ENCODE peak calls at places on chromosomes 3 and 15, in four cellular contexts. One of them, this sample, is unnamed.
A peak's percentile ranks its signal among the peaks of the same experiment; 100 is the strongest.

GRCh38 chr3:139534444-139534812 is 5.1 kb downstream of the RBP1 start:
- DNase-seq in left ventricle myocardium inferior: no peak
- DNase-seq in breast epithelium: no peak
- DNase-seq in sigmoid colon: peak; percentile 80
- DNase-seq in this sample: peak; percentile 39

GRCh38 chr3:97720417-97720816 is 44.1 kb upstream of the ARL6 start:
- DNase-seq in breast epithelium: no peak
- DNase-seq in left ventricle myocardium inferior: no peak
- DNase-seq in sigmoid colon: no peak
- DNase-seq in this sample: no peak

GRCh38 chr3:73215286-73215685 is 153.8 kb downstream of the EBLN2 start:
- DNase-seq in breast epithelium: no peak
- DNase-seq in left ventricle myocardium inferior: no peak
- DNase-seq in sigmoid colon: no peak
- DNase-seq in this sample: no peak

GRCh38 chr15:62886431-62887071 is 156.0 kb upstream of the TPM1 start:
- DNase-seq in left ventricle myocardium inferior: no peak
- DNase-seq in breast epithelium: no peak
- DNase-seq in sigmoid colon: no peak
- DNase-seq in this sample: peak; percentile 55

GRCh38 chr3:107598926-107599754 is 76.4 kb downstream of the BBX start:
- DNase-seq in breast epithelium: no peak
- DNase-seq in sigmoid colon: peak; percentile 70
- DNase-seq in left ventricle myocardium inferior: peak; percentile 44
- DNase-seq in this sample: peak; percentile 32

GRCh38 chr3:138230525-138230924 is 43.4 kb downstream of the ARMC8 start:
- DNase-seq in left ventricle myocardium inferior: no peak
- DNase-seq in breast epithelium: no peak
- DNase-seq in sigmoid colon: no peak
- DNase-seq in this sample: no peak

GRCh38 chr3:147699175-147699838 is 290.1 kb downstream of the ZIC1 start:
- DNase-seq in left ventricle myocardium inferior: no peak
- DNase-seq in breast epithelium: no peak
- DNase-seq in sigmoid colon: no peak
- DNase-seq in this sample: no peak

GRCh38 chr3:9970020-9970652 is 16.5 kb downstream of the EMC3 start:
- DNase-seq in sigmoid colon: no peak
- DNase-seq in left ventricle myocardium inferior: no peak
- DNase-seq in breast epithelium: no peak
- DNase-seq in this sample: no peak

GRCh38 chr15:73345658-73346057 is 23.1 kb downstream of the HCN4 start:
- DNase-seq in breast epithelium: no peak
- DNase-seq in sigmoid colon: no peak
- DNase-seq in left ventricle myocardium inferior: no peak
- DNase-seq in this sample: no peak

GRCh38 chr15:82810061-82810862 is 834 bp downstream of the WHAMM start:
- DNase-seq in breast epithelium: no peak
- DNase-seq in sigmoid colon: peak; percentile 67
- DNase-seq in left ventricle myocardium inferior: peak; percentile 25
- DNase-seq in this sample: peak; percentile 47

GRCh38 chr3:15768421-15769255 is 29.1 kb downstream of the ANKRD28 start:
- DNase-seq in sigmoid colon: no peak
- DNase-seq in left ventricle myocardium inferior: no peak
- DNase-seq in breast epithelium: no peak
- DNase-seq in this sample: no peak

GRCh38 chr3:172092658-172093057 is 53.3 kb downstream of the FNDC3B start:
- DNase-seq in sigmoid colon: no peak
- DNase-seq in breast epithelium: no peak
- DNase-seq in left ventricle myocardium inferior: no peak
- DNase-seq in this sample: no peak

GRCh38 chr3:100482181-100482580 is 10.2 kb upstream of the TMEM45A start:
- DNase-seq in sigmoid colon: no peak
- DNase-seq in breast epithelium: no peak
- DNase-seq in left ventricle myocardium inferior: no peak
- DNase-seq in this sample: no peak

GRCh38 chr15:55118341-55118740 is 78.4 kb downstream of the RSL24D1 start:
- DNase-seq in breast epithelium: no peak
- DNase-seq in sigmoid colon: no peak
- DNase-seq in left ventricle myocardium inferior: no peak
- DNase-seq in this sample: no peak

GRCh38 chr3:45665101-45665572 is 24.1 kb upstream of the SACM1L start:
- DNase-seq in sigmoid colon: no peak
- DNase-seq in breast epithelium: no peak
- DNase-seq in left ventricle myocardium inferior: no peak
- DNase-seq in this sample: no peak

GRCh38 chr3:50190921-50191660 is at the start of gene GNAT1:
- DNase-seq in left ventricle myocardium inferior: no peak
- DNase-seq in breast epithelium: no peak
- DNase-seq in sigmoid colon: no peak
- DNase-seq in this sample: no peak

GRCh38 chr15:99253381-99254090 is 2.3 kb downstream of the LRRC28 start:
- DNase-seq in sigmoid colon: no peak
- DNase-seq in left ventricle myocardium inferior: no peak
- DNase-seq in breast epithelium: no peak
- DNase-seq in this sample: no peak

GRCh38 chr15:66389859-66390382 is 3.2 kb downstream of the MAP2K1 start:
- DNase-seq in left ventricle myocardium inferior: no peak
- DNase-seq in sigmoid colon: no peak
- DNase-seq in breast epithelium: no peak
- DNase-seq in this sample: no peak

GRCh38 chr3:58230876-58231552 is 6.6 kb upstream of the ABHD6 start:
- DNase-seq in breast epithelium: no peak
- DNase-seq in left ventricle myocardium inferior: no peak
- DNase-seq in sigmoid colon: no peak
- DNase-seq in this sample: no peak

GRCh38 chr3:128458746-128459450 is 7.8 kb downstream of the DNAJB8 start:
- DNase-seq in breast epithelium: no peak
- DNase-seq in left ventricle myocardium inferior: no peak
- DNase-seq in sigmoid colon: no peak
- DNase-seq in this sample: no peak

GRCh38 chr3:169865176-169865800 is 4.4 kb downstream of the LRRC31 start:
- DNase-seq in left ventricle myocardium inferior: no peak
- DNase-seq in breast epithelium: no peak
- DNase-seq in sigmoid colon: no peak
- DNase-seq in this sample: no peak

GRCh38 chr15:34347951-34348638 is 5.0 kb downstream of the NUTM1 start:
- DNase-seq in left ventricle myocardium inferior: no peak
- DNase-seq in breast epithelium: no peak
- DNase-seq in sigmoid colon: no peak
- DNase-seq in this sample: no peak

GRCh38 chr3:194255252-194256039 is 95.7 kb downstream of the CPN2 start:
- DNase-seq in left ventricle myocardium inferior: peak; percentile 82
- DNase-seq in breast epithelium: peak; percentile 53
- DNase-seq in sigmoid colon: peak; percentile 83
- DNase-seq in this sample: no peak

GRCh38 chr3:56856686-56857577 is 55.2 kb upstream of the ARHGEF3 start:
- DNase-seq in sigmoid colon: no peak
- DNase-seq in left ventricle myocardium inferior: no peak
- DNase-seq in breast epithelium: no peak
- DNase-seq in this sample: no peak

GRCh38 chr3:77460326-77460725 is 420.4 kb downstream of the ROBO2 start:
- DNase-seq in breast epithelium: no peak
- DNase-seq in left ventricle myocardium inferior: no peak
- DNase-seq in sigmoid colon: no peak
- DNase-seq in this sample: no peak

GRCh38 chr3:23159929-23160328 is 43.2 kb upstream of the UBE2E2 start:
- DNase-seq in breast epithelium: no peak
- DNase-seq in sigmoid colon: no peak
- DNase-seq in left ventricle myocardium inferior: no peak
- DNase-seq in this sample: no peak

GRCh38 chr3:4730734-4731133 is 237.6 kb downstream of the ITPR1 start:
- DNase-seq in breast epithelium: no peak
- DNase-seq in left ventricle myocardium inferior: no peak
- DNase-seq in sigmoid colon: no peak
- DNase-seq in this sample: no peak

GRCh38 chr15:38996111-38996541 is 431.5 kb upstream of the RASGRP1 start:
- DNase-seq in sigmoid colon: no peak
- DNase-seq in breast epithelium: no peak
- DNase-seq in left ventricle myocardium inferior: no peak
- DNase-seq in this sample: no peak

GRCh38 chr15:66631616-66632263 is 65.9 kb upstream of the LCTL start:
- DNase-seq in left ventricle myocardium inferior: no peak
- DNase-seq in sigmoid colon: no peak
- DNase-seq in breast epithelium: no peak
- DNase-seq in this sample: no peak

GRCh38 chr3:13019706-13020105 is 53.5 kb downstream of the IQSEC1 start:
- DNase-seq in breast epithelium: peak; percentile 42
- DNase-seq in sigmoid colon: peak; percentile 68
- DNase-seq in left ventricle myocardium inferior: no peak
- DNase-seq in this sample: no peak
- H3K4me1 ChIP-seq in breast epithelium: peaks cover 37% of the 10 kb centered on the region
- H3K4me1 ChIP-seq in sigmoid colon: peaks cover 51% of the 10 kb centered on the region
- H3K4me1 ChIP-seq in left ventricle myocardium inferior: peaks cover 88% of the 10 kb centered on the region
- H3K4me1 ChIP-seq in this sample: peaks cover 19% of the 10 kb centered on the region

DNA sequence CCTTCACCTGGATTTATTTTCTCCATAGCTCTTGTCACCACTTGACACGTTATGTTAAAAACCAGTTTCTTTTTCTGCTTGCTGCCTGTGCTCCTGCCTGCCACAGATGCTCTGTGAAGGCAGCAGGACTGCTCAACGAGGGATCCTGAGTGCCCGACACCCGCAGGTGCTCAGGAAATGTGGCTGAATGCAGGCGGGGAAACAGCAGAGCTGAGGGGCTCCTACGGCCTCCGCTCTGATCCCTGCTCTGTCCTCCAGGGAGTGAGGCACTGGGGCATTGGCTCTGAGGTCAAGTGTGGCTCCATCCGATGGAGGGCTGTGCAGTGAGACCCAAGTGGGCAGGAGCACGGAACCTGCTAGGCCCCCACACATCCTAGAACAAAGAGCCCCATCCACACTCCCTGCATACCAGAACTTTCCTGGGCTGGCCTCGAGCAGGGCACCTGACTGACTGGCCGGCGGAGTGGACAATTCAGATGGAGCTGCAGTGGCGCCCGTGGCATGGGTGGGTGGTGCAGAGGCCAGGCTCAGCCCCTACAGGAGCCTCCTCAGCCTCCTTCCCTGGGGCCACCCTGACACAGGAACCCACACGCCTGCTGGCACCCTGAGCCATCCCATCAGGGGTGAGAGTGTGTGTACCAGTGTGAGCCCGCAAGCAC is 27.9 kb downstream of the IQSEC1 start:
- DNase-seq in sigmoid colon: no peak
- DNase-seq in breast epithelium: no peak
- DNase-seq in left ventricle myocardium inferior: no peak
- DNase-seq in this sample: no peak
- H3K4me1 ChIP-seq in sigmoid colon: no peaks in the 10 kb centered on the region
- H3K4me1 ChIP-seq in breast epithelium: no peaks in the 10 kb centered on the region
- H3K4me1 ChIP-seq in left ventricle myocardium inferior: peaks cover 17% of the 10 kb centered on the region
- H3K4me1 ChIP-seq in this sample: peaks cover 5% of the 10 kb centered on the region

DNA sequence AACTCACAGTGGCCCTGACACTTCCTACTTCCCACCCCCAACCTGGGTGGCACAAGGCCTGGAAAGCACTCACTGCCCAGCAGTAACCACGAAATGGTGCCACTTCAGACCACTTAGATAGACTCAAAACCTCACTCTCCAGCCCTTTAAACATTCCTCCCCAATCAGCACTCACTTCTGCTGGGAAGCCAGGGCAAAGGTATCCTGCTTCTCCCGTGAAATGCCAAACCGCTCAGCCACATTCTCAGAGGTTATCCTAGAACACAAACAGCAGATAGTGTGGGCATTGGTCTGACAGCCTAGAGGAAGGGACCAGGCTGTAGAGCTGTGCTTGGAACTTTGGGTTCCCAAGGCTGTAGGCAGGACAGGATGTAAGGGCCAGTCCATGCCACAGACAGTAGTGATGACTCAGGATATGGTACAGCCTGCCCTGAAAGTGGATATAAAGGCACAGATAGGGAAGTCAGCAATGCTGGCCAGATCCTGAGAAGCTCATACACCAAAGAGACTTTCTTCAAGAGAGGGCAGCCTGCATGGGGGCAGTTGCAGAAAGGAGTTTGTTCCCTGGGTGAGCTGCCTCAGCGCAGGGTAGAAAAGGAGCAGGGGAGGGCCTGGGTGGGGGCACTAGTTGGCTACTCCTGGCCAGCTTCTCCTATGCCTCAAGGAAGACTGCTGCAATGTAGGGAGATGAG is 9.2 kb downstream of the ACAA1 start:
- DNase-seq in sigmoid colon: peak; percentile 26
- DNase-seq in left ventricle myocardium inferior: no peak
- DNase-seq in breast epithelium: no peak
- DNase-seq in this sample: no peak
- H3K4me1 ChIP-seq in sigmoid colon: no peaks in the 10 kb centered on the region
- H3K4me1 ChIP-seq in left ventricle myocardium inferior: peaks cover 58% of the 10 kb centered on the region
- H3K4me1 ChIP-seq in breast epithelium: no peaks in the 10 kb centered on the region
- H3K4me1 ChIP-seq in this sample: peaks cover 2% of the 10 kb centered on the region

DNA sequence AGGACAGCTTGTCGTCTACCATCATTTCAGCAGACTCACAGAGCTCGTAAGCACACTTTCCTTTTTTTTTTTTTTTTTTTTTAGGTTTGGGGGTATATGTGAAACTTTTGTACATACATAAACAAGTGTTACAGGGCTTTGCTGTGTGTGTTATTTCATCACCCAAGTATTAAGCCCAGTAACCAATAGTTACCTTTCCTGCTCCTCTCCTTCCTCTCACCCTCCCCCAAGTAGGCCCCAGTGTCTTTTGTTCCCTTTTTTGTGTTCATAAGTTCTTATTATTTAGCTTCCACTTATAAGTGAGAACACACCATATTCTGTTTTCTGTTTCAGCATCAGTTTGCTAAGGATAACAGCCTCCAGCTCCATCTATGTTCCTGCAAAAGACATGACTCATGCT is 746.8 kb downstream of the GRM7 start:
- DNase-seq in sigmoid colon: no peak
- DNase-seq in left ventricle myocardium inferior: no peak
- DNase-seq in breast epithelium: no peak
- DNase-seq in this sample: no peak
- H3K4me1 ChIP-seq in sigmoid colon: no peaks in the 10 kb centered on the region
- H3K4me1 ChIP-seq in left ventricle myocardium inferior: no peaks in the 10 kb centered on the region
- H3K4me1 ChIP-seq in breast epithelium: no peaks in the 10 kb centered on the region
- H3K4me1 ChIP-seq in this sample: no peaks in the 10 kb centered on the region

DNA sequence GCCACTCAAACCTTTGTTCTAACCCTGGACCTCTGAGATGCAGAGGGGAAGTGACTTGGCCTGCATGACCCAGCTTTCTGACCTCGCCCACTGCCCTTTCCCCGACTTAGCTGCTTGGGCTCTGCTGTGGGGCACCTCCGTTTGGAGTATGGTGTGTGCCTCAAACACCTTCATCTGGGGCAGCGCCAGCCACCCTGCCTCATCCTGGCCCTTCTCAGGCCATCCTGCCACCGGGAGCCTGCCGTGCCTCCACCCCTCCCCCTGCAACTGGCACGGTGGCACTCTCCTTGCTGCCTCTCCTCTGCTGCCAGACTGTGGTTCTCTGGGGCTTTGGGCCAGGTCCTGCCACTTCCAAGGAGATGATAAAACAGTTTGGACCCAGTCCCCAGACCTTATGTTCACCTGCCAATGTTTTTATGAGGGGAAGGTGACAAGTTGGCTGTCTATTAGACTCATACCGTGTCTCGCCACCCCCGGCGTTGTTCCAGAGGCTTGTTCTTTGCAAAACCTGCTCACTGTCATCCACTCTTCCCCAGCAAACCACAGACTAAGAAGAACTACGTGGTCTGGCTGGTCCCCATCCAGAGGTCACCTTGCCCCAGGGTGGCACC is 32.2 kb downstream of the SLC6A6 start:
- DNase-seq in breast epithelium: peak; percentile 67
- DNase-seq in sigmoid colon: no peak
- DNase-seq in left ventricle myocardium inferior: peak; percentile 51
- DNase-seq in this sample: no peak
- H3K4me1 ChIP-seq in breast epithelium: peaks cover 33% of the 10 kb centered on the region
- H3K4me1 ChIP-seq in sigmoid colon: peaks cover 51% of the 10 kb centered on the region
- H3K4me1 ChIP-seq in left ventricle myocardium inferior: peaks cover 96% of the 10 kb centered on the region
- H3K4me1 ChIP-seq in this sample: peaks cover 42% of the 10 kb centered on the region